ENCODE peak calls at places on chromosomes 5 and 9, in four cellular contexts. I is NAMALWA, J is adipocyte, V is cardiac muscle cell. B is an unnamed sample.

GRCh38 chr9:116096046-116096445 is 57.5 kb upstream of the PAPPA start:
- DNase-seq in I (no peak), J (no peak), V (no peak), B (no peak)

GRCh38 chr5:157689942-157690689 is 18.8 kb downstream of the C5orf52 start:
- DNase-seq in V (peak), I (no peak), J (no peak), B (no peak)

GRCh38 chr5:109901628-109901981 is 211.9 kb downstream of the MAN2A1 start:
- DNase-seq in V (no peak), J (no peak), I (no peak), B (no peak)

GRCh38 chr5:8213701-8214240 is 344.8 kb downstream of the MTRR start:
- DNase-seq in V (no peak), I (no peak), J (no peak), B (no peak)

GRCh38 chr5:111649516-111649915 is 107.5 kb downstream of the NREP start:
- DNase-seq in V (no peak), J (no peak), I (no peak), B (peak)

GRCh38 chr5:155735388-155735787 is 591.6 kb upstream of the SGCD start:
- DNase-seq in I (no peak), V (no peak), J (no peak), B (no peak)

GRCh38 chr5:90861843-90862586 is 303.4 kb downstream of the ADGRV1 start:
- DNase-seq in J (no peak), I (no peak), V (no peak), B (no peak)

GRCh38 chr9:135577256-135577655 is 15.7 kb downstream of the PAEP start:
- DNase-seq in V (no peak), I (no peak), J (no peak), B (no peak)

GRCh38 chr5:171541380-171541779 is 121.9 kb downstream of the FGF18 start:
- DNase-seq in V (no peak), I (no peak), J (no peak), B (peak)

GRCh38 chr5:167207081-167207480 is 1084.4 kb upstream of the WWC1 start:
- DNase-seq in V (peak), J (peak), I (no peak), B (peak)

GRCh38 chr9:95857896-95858295 is 17.6 kb upstream of the ERCC6L2 start:
- DNase-seq in V (no peak), I (peak), J (no peak), B (no peak)

GRCh38 chr5:20370061-20370460 is 382.1 kb upstream of the CDH18 start:
- DNase-seq in V (no peak), J (no peak), I (no peak), B (no peak)

GRCh38 chr5:68214472-68215207 is 916 bp upstream of the PIK3R1 start:
- DNase-seq in I (peak), V (peak), J (peak), B (no peak)

GRCh38 chr9:109336409-109336808 is 15.6 kb upstream of the EPB41L4B start:
- DNase-seq in J (no peak), I (no peak), V (no peak), B (no peak)

GRCh38 chr5:151709109-151709735 is 22.5 kb upstream of the SPARC start:
- DNase-seq in V (no peak), I (no peak), J (no peak), B (no peak)

GRCh38 chr9:73014011-73014410 is 61.2 kb upstream of the ALDH1A1 start:
- DNase-seq in V (no peak), J (no peak), I (no peak), B (no peak)

GRCh38 chr5:161691911-161692310 is 6.4 kb downstream of the GABRA6 start:
- DNase-seq in V (no peak), J (no peak), I (no peak), B (no peak)